ENCODE peak calls at places on chromosome 1, in eight cellular contexts. Z is cardiac muscle cell, G is esophagus muscularis mucosa, L is hepatocyte, U is mucosa of descending colon, T is WERI-Rb-1, Q is fibroblast of pulmonary artery, O is A549. I is an unnamed sample.

GRCh38 chr1:107140703-107141490 is at the start of gene NTNG1:
- DNase-seq in Z (peak), Q (no peak), L (peak), T (no peak), G (no peak), O (no peak), U (peak), I (no peak)

GRCh38 chr1:66364578-66365391 is 169.2 kb upstream of the SGIP1 start:
- DNase-seq in O (no peak), U (no peak), L (no peak), T (no peak), Z (no peak), G (no peak), Q (no peak), I (no peak)

GRCh38 chr1:31368611-31369107 is 4.2 kb downstream of the FABP3 start:
- DNase-seq in O (no peak), T (no peak), Z (no peak), L (no peak), U (no peak), Q (no peak), G (no peak), I (no peak)

GRCh38 chr1:171254859-171255258 is 6.6 kb downstream of the FMO1 start:
- DNase-seq in O (no peak), Z (no peak), U (no peak), Q (no peak), L (no peak), G (no peak), T (no peak), I (peak)

GRCh38 chr1:161198206-161198876 is 513 bp downstream of the ADAMTS4 start:
- DNase-seq in Z (peak), G (no peak), Q (peak), L (peak), O (no peak), U (no peak), T (peak), I (no peak)

GRCh38 chr1:201883786-201884185 is 4.9 kb upstream of the SHISA4 start:
- DNase-seq in G (no peak), T (peak), Q (peak), L (no peak), O (no peak), U (no peak), Z (peak), I (no peak)

GRCh38 chr1:214993419-214993818 is 89.1 kb upstream of the KCNK2 start:
- DNase-seq in O (no peak), T (no peak), U (no peak), G (no peak), Z (no peak), Q (no peak), L (no peak), I (no peak)

GRCh38 chr1:119554188-119554587 is 47.2 kb downstream of the HSD3B1 start:
- DNase-seq in U (no peak), O (no peak), Z (peak), G (no peak), T (no peak), L (peak), Q (peak), I (peak)

GRCh38 chr1:87117761-87118160 is 203.3 kb downstream of the HS2ST1 start:
- DNase-seq in U (no peak), Z (no peak), G (no peak), L (no peak), O (no peak), T (no peak), Q (peak), I (no peak)

GRCh38 chr1:218996362-218996761 is 177.3 kb upstream of the LYPLAL1 start:
- DNase-seq in U (no peak), L (no peak), T (no peak), G (no peak), O (no peak), Q (peak), Z (no peak), I (no peak)

GRCh38 chr1:17206196-17206595 is 1.3 kb downstream of the PADI1 start:
- DNase-seq in L (no peak), Z (no peak), O (no peak), T (no peak), Q (no peak), U (peak), G (no peak), I (no peak)

GRCh38 chr1:210222288-210223006 is 10.1 kb upstream of the SERTAD4 start:
- DNase-seq in Z (peak), L (peak), Q (peak), G (peak), U (peak), T (no peak), O (no peak), I (no peak)

GRCh38 chr1:182629674-182630073 is 25.5 kb upstream of the RGS16 start:
- DNase-seq in L (no peak), G (no peak), U (no peak), Q (no peak), T (no peak), Z (no peak), O (no peak), I (no peak)

GRCh38 chr1:42431514-42431913 is 24.3 kb downstream of the ZMYND12 start:
- DNase-seq in O (no peak), Q (no peak), U (peak), Z (no peak), L (peak), G (no peak), T (no peak), I (no peak)

GRCh38 chr1:6125366-6125765 is 54.8 kb downstream of the CHD5 start:
- DNase-seq in O (no peak), T (no peak), L (no peak), Q (no peak), U (peak), Z (no peak), G (no peak), I (no peak)

DNA sequence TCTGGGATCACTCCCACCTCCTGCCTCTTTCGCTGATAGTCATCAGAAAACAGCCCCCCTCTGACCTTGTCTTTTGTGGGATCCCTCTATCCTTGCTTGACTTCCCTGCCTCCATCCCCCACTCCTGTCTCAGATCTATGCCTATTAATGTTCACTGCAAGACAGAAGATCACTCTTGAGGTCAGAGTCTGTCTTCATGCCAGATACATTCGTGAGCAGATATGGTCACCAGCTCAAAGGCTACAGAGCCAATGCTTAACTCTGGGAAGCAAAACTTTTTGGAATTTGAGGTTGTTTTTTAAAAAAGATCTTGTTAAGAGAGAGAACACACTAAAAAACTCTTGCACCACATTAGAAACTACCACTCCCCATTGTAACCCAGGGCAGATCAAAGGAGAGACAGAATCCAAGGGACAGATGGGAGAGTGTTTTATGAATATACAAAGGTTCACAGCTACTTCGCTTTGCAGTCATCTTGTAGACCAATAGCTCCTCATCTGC is 17.1 kb upstream of the A3GALT2 start:
- DNase-seq in Q (peak), L (no peak), T (peak), G (no peak), Z (peak), U (no peak), O (no peak), I (no peak)
- H3K4me3 ChIP-seq in Q (peak), L (no peak), T (peak), G (peak), Z (no peak), U (no peak), O (no peak), I (no peak)

DNA sequence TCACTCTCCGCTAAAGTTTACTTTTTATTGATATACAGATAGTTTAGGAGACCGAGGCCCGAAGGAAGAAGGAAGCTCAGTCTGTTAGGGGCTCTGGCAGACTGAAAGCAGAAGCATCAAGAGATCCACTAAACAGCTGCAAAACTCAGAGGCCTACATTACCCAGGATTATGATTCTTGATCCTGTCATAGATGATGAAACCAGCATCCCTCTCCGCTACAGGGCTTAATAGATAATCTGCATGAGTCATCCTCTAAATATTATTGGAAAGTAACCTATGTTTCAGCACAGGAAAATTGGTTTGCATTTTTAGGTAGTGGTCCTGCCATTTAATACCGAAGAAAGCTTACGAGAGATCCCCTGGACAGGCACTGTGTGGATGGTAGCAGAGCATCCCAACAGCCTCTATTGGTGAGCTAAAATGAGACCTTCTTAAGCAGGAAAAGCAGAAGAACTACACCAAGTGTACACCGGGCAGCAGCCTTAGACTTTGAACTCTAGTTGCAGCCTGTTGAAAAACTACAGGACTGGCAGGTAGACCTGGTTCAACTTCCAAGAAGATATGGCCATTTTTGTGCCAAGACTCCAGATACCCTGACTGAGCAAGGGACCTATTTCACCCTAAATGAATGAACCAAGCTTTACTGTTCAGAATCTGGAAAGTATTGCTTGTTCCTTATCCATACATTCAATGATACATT is 6.8 kb downstream of the CASQ2 start:
- DNase-seq in Z (peak), U (no peak), L (peak), G (peak), Q (no peak), T (no peak), O (no peak), I (no peak)
- TF ChIP-seq CTCF in Z (no peak), U (no peak), L (no peak), G (no peak), Q (no peak), T (no peak), O (no peak), I (no peak)

DNA sequence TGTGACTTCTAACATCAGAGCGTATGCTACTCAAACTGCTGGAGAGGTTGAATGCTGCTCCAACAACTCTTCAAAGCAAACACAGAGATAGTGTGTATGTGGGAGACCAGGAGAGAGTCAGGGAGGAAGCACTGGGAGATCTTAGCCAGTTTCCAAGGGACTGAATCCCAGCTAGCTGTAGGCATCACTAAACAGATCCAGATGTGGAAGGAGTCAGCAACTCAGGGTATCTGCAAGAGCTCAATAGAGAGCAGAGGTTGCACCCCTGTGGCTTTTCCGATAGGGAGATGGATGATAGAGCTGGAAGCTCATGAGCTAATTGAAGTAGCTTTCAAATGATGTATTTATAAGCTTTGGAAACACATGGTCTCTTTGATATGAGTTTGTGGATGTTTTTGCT is 168.9 kb upstream of the HOOK1 start:
- DNase-seq in O (no peak), L (no peak), T (no peak), Q (peak), Z (peak), G (no peak), U (no peak), I (no peak)
- H3K4me3 ChIP-seq in O (no peak), L (no peak), T (no peak), Q (no peak), Z (no peak), G (no peak), U (no peak), I (no peak)

GRCh38 chr1:166905930-166906329 is 29.9 kb upstream of the TADA1 start:
- DNase-seq in Z (peak), G (no peak), Q (peak), T (no peak), U (no peak), O (no peak), L (no peak), I (no peak)

GRCh38 chr1:166903232-166903631 is 27.2 kb upstream of the TADA1 start:
- DNase-seq in O (no peak), U (no peak), Z (no peak), L (no peak), T (no peak), Q (no peak), G (no peak), I (no peak)

GRCh38 chr1:166900987-166901386 is 24.9 kb upstream of the TADA1 start:
- DNase-seq in G (no peak), U (no peak), O (no peak), Z (no peak), L (no peak), Q (no peak), T (no peak), I (no peak)

GRCh38 chr1:166905136-166905535 is 29.1 kb upstream of the TADA1 start:
- DNase-seq in Q (peak), U (no peak), G (no peak), O (no peak), Z (no peak), L (no peak), T (no peak), I (no peak)

GRCh38 chr1:166902279-166902678 is 26.2 kb upstream of the TADA1 start:
- DNase-seq in Z (peak), G (no peak), Q (peak), T (no peak), L (no peak), U (no peak), O (no peak), I (no peak)
- TF ChIP-seq CTCF in Z (no peak), G (no peak), Q (no peak), T (no peak), L (no peak), U (no peak), O (no peak), I (no peak)

GRCh38 chr1:10387611-10388386 is 11.1 kb upstream of the PGD start:
- DNase-seq in T (no peak), U (no peak), G (no peak), O (peak), Z (peak), Q (peak), L (peak), I (peak)

GRCh38 chr1:10380594-10381275 is 18.1 kb upstream of the PGD start:
- DNase-seq in O (peak), G (no peak), T (no peak), L (peak), U (no peak), Z (peak), Q (peak), I (no peak)

GRCh38 chr1:10383630-10384029 is 15.2 kb upstream of the PGD start:
- DNase-seq in T (no peak), Q (no peak), Z (no peak), G (no peak), L (no peak), U (no peak), O (no peak), I (no peak)

GRCh38 chr1:10386761-10387482 is 11.9 kb upstream of the PGD start:
- DNase-seq in L (no peak), G (no peak), T (no peak), Q (no peak), O (no peak), U (no peak), Z (no peak), I (no peak)

GRCh38 chr1:10384219-10384618 is 14.6 kb upstream of the PGD start:
- DNase-seq in L (no peak), U (no peak), G (no peak), O (no peak), T (no peak), Z (no peak), Q (no peak), I (no peak)
- H3K4me3 ChIP-seq in L (no peak), U (no peak), G (no peak), O (no peak), T (no peak), Z (no peak), Q (no peak), I (no peak)

GRCh38 chr1:154988053-154988954 is 5.1 kb upstream of the LENEP start:
- DNase-seq in U (peak), L (no peak), G (no peak), T (peak), Z (no peak), O (no peak), Q (no peak), I (no peak)
- TF ChIP-seq CTCF in U (no peak), L (no peak), G (no peak), T (peak), Z (no peak), O (peak), Q (no peak), I (no peak)

DNA sequence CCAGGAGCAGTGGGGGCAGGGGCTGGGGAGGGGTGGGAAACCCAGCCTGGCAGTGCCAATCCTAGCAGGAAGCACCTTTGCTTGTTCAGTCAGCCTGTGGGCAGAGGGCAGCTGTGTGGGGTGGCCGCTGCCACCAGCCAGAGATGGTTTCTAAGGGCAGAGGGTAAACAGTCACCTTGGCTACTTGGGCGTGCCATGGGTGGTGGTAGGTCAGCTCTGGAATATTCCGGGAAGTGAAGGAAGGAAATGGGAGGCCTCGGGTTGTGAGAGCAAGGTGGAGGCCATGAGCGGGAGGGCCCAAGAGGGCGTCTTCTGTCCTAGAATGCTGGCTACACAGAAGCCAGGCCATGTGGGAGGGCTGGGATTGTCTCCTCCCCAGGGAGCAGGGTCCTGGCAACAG is 20.7 kb upstream of the WNT4 start:
- DNase-seq in O (no peak), G (no peak), L (no peak), U (peak), Z (no peak), T (no peak), Q (no peak), I (no peak)
- H3K4me3 ChIP-seq in O (no peak), G (no peak), L (no peak), U (no peak), Z (no peak), T (no peak), Q (no peak), I (no peak)

I was measured in retinal pigment epithelial cell.